ENCODE peak calls at places on chromosomes 1 and 21, in five cellular contexts. One of them, this sample, is unnamed. For H3K4me1 and H3K36me3, the result is how much of the 10 kb centered on the place peaks cover.

GRCh38 chr1:81801834-81802531 is 1.2 kb downstream of the ADGRL2 start:
- DNase-seq in thyroid gland: peak
- DNase-seq in endodermal cell: peak
- DNase-seq in hepatocyte: peak
- DNase-seq in SK-N-SH: peak
- DNase-seq in this sample: peak

GRCh38 chr1:182699673-182700350 is 15.4 kb upstream of the RGS8 start:
- DNase-seq in thyroid gland: no peak
- DNase-seq in SK-N-SH: no peak
- DNase-seq in endodermal cell: peak
- DNase-seq in hepatocyte: peak
- DNase-seq in this sample: no peak

GRCh38 chr1:193540511-193540910 is 354.1 kb upstream of the B3GALT2 start:
- DNase-seq in endodermal cell: no peak
- DNase-seq in hepatocyte: no peak
- DNase-seq in SK-N-SH: no peak
- DNase-seq in thyroid gland: no peak
- DNase-seq in this sample: no peak

GRCh38 chr1:22418852-22419480 is 32.7 kb upstream of the ZBTB40 start:
- DNase-seq in SK-N-SH: no peak
- DNase-seq in hepatocyte: no peak
- DNase-seq in thyroid gland: no peak
- DNase-seq in endodermal cell: no peak
- DNase-seq in this sample: no peak

GRCh38 chr1:97911266-97912215 is 9.3 kb downstream of the DPYD start:
- DNase-seq in SK-N-SH: no peak
- DNase-seq in hepatocyte: no peak
- DNase-seq in endodermal cell: no peak
- DNase-seq in thyroid gland: no peak
- DNase-seq in this sample: no peak

GRCh38 chr1:230068952-230069684 is 2.1 kb downstream of the GALNT2 start:
- DNase-seq in thyroid gland: peak
- DNase-seq in SK-N-SH: peak
- DNase-seq in hepatocyte: peak
- DNase-seq in endodermal cell: peak
- DNase-seq in this sample: no peak

GRCh38 chr21:34695434-34695833 is 26.6 kb downstream of the CLIC6 start:
- DNase-seq in hepatocyte: no peak
- DNase-seq in thyroid gland: no peak
- DNase-seq in endodermal cell: no peak
- DNase-seq in SK-N-SH: no peak
- DNase-seq in this sample: no peak

GRCh38 chr1:233412812-233413211 is 85.3 kb downstream of the MAP3K21 start:
- DNase-seq in endodermal cell: no peak
- DNase-seq in SK-N-SH: no peak
- DNase-seq in hepatocyte: no peak
- DNase-seq in thyroid gland: no peak
- DNase-seq in this sample: no peak

GRCh38 chr1:63601061-63601460 is 7.8 kb downstream of the PGM1 start:
- DNase-seq in hepatocyte: no peak
- DNase-seq in SK-N-SH: no peak
- DNase-seq in thyroid gland: no peak
- DNase-seq in endodermal cell: no peak
- DNase-seq in this sample: no peak

GRCh38 chr1:75985827-75986226 is 53.6 kb upstream of the ASB17 start:
- DNase-seq in hepatocyte: no peak
- DNase-seq in SK-N-SH: no peak
- DNase-seq in endodermal cell: no peak
- DNase-seq in thyroid gland: peak
- DNase-seq in this sample: no peak

GRCh38 chr1:19815801-19816736 is 986 bp upstream of the RNF186 start:
- DNase-seq in SK-N-SH: no peak
- DNase-seq in endodermal cell: no peak
- DNase-seq in thyroid gland: peak
- DNase-seq in hepatocyte: peak
- DNase-seq in this sample: no peak

GRCh38 chr1:213055087-213055591 is 4.1 kb downstream of the RPS6KC1 start:
- DNase-seq in SK-N-SH: no peak
- DNase-seq in thyroid gland: no peak
- DNase-seq in endodermal cell: no peak
- DNase-seq in hepatocyte: no peak
- DNase-seq in this sample: no peak

GRCh38 chr1:232568331-232568852 is 61.5 kb downstream of the SIPA1L2 start:
- DNase-seq in hepatocyte: no peak
- DNase-seq in endodermal cell: no peak
- DNase-seq in SK-N-SH: no peak
- DNase-seq in thyroid gland: no peak
- DNase-seq in this sample: no peak

DNA sequence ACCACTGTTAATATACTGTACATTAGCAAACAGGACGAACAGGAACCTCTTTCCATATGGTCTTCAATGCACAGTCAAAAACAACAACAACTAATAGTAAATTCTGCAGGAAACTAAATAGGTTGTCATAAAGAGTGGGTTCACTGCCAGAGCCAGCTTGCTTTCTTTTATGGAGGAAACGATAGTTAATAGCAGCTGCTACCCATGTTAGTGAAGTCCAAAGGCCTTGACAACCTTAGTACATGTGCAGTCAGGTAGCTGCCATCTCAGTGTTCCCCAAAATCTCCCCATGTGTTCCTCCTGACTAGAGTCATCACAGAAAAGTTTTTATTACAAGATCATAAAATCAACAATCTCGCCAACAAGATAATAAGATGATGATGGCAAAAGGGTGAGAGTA is 16.6 kb upstream of the ADORA3 start:
- DNase-seq in thyroid gland: no peak
- DNase-seq in SK-N-SH: no peak
- DNase-seq in hepatocyte: no peak
- DNase-seq in endodermal cell: no peak
- DNase-seq in this sample: no peak
- H3K4me1 ChIP-seq in thyroid gland: under half
- H3K4me1 ChIP-seq in SK-N-SH: under half
- H3K4me1 ChIP-seq in hepatocyte: under half
- H3K4me1 ChIP-seq in endodermal cell: under half
- H3K4me1 ChIP-seq in this sample: under half

GRCh38 chr1:116962976-116963639 is 38.5 kb upstream of the CD101 start:
- DNase-seq in thyroid gland: no peak
- DNase-seq in hepatocyte: no peak
- DNase-seq in SK-N-SH: no peak
- DNase-seq in endodermal cell: no peak
- DNase-seq in this sample: no peak
- H3K36me3 ChIP-seq in thyroid gland: under half
- H3K36me3 ChIP-seq in hepatocyte: under half
- H3K36me3 ChIP-seq in SK-N-SH: under half
- H3K36me3 ChIP-seq in endodermal cell: under half
- H3K36me3 ChIP-seq in this sample: under half

GRCh38 chr1:8371372-8371991 is 53.6 kb downstream of the SLC45A1 start:
- DNase-seq in thyroid gland: peak
- DNase-seq in endodermal cell: peak
- DNase-seq in SK-N-SH: no peak
- DNase-seq in hepatocyte: no peak
- DNase-seq in this sample: no peak

GRCh38 chr1:8374812-8375211 is 56.9 kb downstream of the SLC45A1 start:
- DNase-seq in SK-N-SH: no peak
- DNase-seq in thyroid gland: peak
- DNase-seq in endodermal cell: peak
- DNase-seq in hepatocyte: no peak
- DNase-seq in this sample: no peak

GRCh38 chr1:8373547-8374270 is 55.8 kb downstream of the SLC45A1 start:
- DNase-seq in endodermal cell: no peak
- DNase-seq in SK-N-SH: no peak
- DNase-seq in thyroid gland: peak
- DNase-seq in hepatocyte: peak
- DNase-seq in this sample: peak

GRCh38 chr1:8376358-8376840 is 58.5 kb downstream of the SLC45A1 start:
- DNase-seq in SK-N-SH: no peak
- DNase-seq in hepatocyte: no peak
- DNase-seq in thyroid gland: no peak
- DNase-seq in endodermal cell: peak
- DNase-seq in this sample: no peak

DNA sequence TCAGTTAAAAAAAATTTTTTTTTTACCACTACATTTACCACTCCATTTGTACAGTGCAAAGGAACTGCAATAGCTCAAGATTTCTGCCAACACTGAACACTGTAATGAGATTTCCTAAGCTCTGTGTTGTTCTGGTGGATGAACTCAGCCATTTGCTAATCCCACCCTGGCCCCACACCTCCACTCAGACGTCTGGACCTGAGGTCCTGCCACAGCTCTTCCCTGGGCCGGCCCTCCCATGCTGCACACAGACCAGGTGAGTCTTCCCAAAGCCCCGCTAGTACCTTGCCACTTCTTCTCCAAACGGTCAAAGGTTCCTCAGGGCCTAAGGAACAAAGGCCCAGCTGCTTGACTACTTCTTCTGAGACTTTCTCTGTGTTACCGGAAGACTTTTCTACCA is 56.4 kb downstream of the SLC45A1 start:
- DNase-seq in SK-N-SH: no peak
- DNase-seq in thyroid gland: peak
- DNase-seq in hepatocyte: no peak
- DNase-seq in endodermal cell: no peak
- DNase-seq in this sample: no peak
- H3K4me1 ChIP-seq in SK-N-SH: half or more
- H3K4me1 ChIP-seq in thyroid gland: half or more
- H3K4me1 ChIP-seq in hepatocyte: half or more
- H3K4me1 ChIP-seq in endodermal cell: under half
- H3K4me1 ChIP-seq in this sample: half or more

GRCh38 chr1:200776949-200777348 is 38.3 kb downstream of the CAMSAP2 start:
- DNase-seq in endodermal cell: no peak
- DNase-seq in SK-N-SH: no peak
- DNase-seq in hepatocyte: no peak
- DNase-seq in thyroid gland: no peak
- DNase-seq in this sample: no peak

GRCh38 chr1:200780545-200781444 is 42.1 kb downstream of the CAMSAP2 start:
- DNase-seq in thyroid gland: peak
- DNase-seq in hepatocyte: no peak
- DNase-seq in endodermal cell: peak
- DNase-seq in SK-N-SH: no peak
- DNase-seq in this sample: no peak

GRCh38 chr1:200775850-200776249 is 37.2 kb downstream of the CAMSAP2 start:
- DNase-seq in endodermal cell: no peak
- DNase-seq in hepatocyte: no peak
- DNase-seq in SK-N-SH: no peak
- DNase-seq in thyroid gland: no peak
- DNase-seq in this sample: no peak

GRCh38 chr1:200779326-200779725 is 40.6 kb downstream of the CAMSAP2 start:
- DNase-seq in SK-N-SH: no peak
- DNase-seq in hepatocyte: no peak
- DNase-seq in endodermal cell: no peak
- DNase-seq in thyroid gland: no peak
- DNase-seq in this sample: no peak

GRCh38 chr1:200778766-200779165 is 40.1 kb downstream of the CAMSAP2 start:
- DNase-seq in SK-N-SH: no peak
- DNase-seq in thyroid gland: no peak
- DNase-seq in hepatocyte: no peak
- DNase-seq in endodermal cell: no peak
- DNase-seq in this sample: no peak
- H3K36me3 ChIP-seq in SK-N-SH: under half
- H3K36me3 ChIP-seq in thyroid gland: under half
- H3K36me3 ChIP-seq in hepatocyte: under half
- H3K36me3 ChIP-seq in endodermal cell: under half
- H3K36me3 ChIP-seq in this sample: under half

GRCh38 chr1:201463071-201463552 is 5.9 kb downstream of the PHLDA3 start:
- DNase-seq in thyroid gland: no peak
- DNase-seq in endodermal cell: peak
- DNase-seq in SK-N-SH: peak
- DNase-seq in hepatocyte: peak
- DNase-seq in this sample: no peak

GRCh38 chr1:201460783-201461182 is 8.2 kb downstream of the PHLDA3 start:
- DNase-seq in hepatocyte: peak
- DNase-seq in endodermal cell: no peak
- DNase-seq in SK-N-SH: no peak
- DNase-seq in thyroid gland: no peak
- DNase-seq in this sample: no peak

GRCh38 chr1:201459775-201460174 is 9.2 kb downstream of the PHLDA3 start:
- DNase-seq in thyroid gland: no peak
- DNase-seq in SK-N-SH: no peak
- DNase-seq in hepatocyte: peak
- DNase-seq in endodermal cell: no peak
- DNase-seq in this sample: no peak

GRCh38 chr1:201461783-201462441 is 7.1 kb downstream of the PHLDA3 start:
- DNase-seq in thyroid gland: no peak
- DNase-seq in SK-N-SH: no peak
- DNase-seq in endodermal cell: peak
- DNase-seq in hepatocyte: peak
- DNase-seq in this sample: peak

DNA sequence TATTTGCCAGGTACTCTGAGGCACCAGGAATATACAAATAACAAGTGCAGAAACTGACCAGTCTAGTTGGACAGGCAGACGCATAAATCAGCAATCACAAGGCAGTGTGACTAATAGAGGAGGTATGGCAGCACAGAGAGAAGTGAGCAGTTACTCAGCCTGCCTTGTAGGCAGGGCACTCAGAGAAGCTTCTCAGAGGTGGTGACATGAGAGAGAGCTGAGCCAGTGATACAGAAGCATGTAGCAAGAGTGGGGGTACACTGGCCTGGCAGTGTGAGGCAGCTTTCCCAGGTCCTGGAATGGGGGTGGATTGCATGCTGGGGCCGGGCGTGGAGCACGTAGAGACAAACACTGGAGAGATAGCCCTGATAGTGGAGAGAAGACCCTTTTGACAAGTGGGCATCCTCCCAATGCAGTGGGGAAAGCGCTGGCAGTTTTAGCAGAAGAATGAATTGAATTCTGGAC is 7.8 kb downstream of the PHLDA3 start:
- DNase-seq in hepatocyte: peak
- DNase-seq in thyroid gland: peak
- DNase-seq in SK-N-SH: no peak
- DNase-seq in endodermal cell: no peak
- DNase-seq in this sample: peak
- H3K4me1 ChIP-seq in hepatocyte: under half
- H3K4me1 ChIP-seq in thyroid gland: under half
- H3K4me1 ChIP-seq in SK-N-SH: under half
- H3K4me1 ChIP-seq in endodermal cell: under half
- H3K4me1 ChIP-seq in this sample: under half

DNA sequence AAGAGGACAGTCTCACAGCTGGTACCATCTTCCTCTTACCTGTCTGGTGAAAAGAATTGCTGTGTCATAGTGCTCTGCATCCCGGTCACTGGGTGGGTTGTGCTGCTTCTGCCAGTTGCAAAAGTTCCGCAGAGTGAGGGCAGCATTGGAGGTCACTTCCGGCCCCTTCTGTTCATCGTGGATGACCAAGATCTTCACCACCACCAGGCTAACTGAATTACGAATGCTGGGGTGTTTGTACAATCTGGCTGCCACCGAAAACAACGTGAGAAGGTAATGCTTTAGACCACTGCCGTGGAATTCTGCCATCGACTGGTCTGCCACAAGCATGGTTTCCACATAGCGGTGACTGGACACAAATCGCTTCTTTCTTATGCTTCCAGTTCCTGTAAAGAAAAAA is 2.9 kb downstream of the ADAMTS1 start:
- DNase-seq in endodermal cell: no peak
- DNase-seq in SK-N-SH: no peak
- DNase-seq in thyroid gland: no peak
- DNase-seq in hepatocyte: no peak
- DNase-seq in this sample: no peak
- H3K36me3 ChIP-seq in endodermal cell: half or more
- H3K36me3 ChIP-seq in SK-N-SH: half or more
- H3K36me3 ChIP-seq in thyroid gland: under half
- H3K36me3 ChIP-seq in hepatocyte: under half
- H3K36me3 ChIP-seq in this sample: under half

This sample was measured in lung.